ENCODE peak calls at places on chromosomes 3 and 15, in four cellular contexts. W, F, D and Z are unnamed samples.

GRCh38 chr3:143644370-143645089 is 203.7 kb downstream of the SLC9A9 start:
- DNase-seq in W (no peak), D (peak; percentile 46), F (no peak), Z (peak; percentile 31)

GRCh38 chr3:73580343-73580742 is 44.4 kb downstream of the PDZRN3 start:
- DNase-seq in W (no peak), F (no peak), D (no peak), Z (peak; percentile 28)

GRCh38 chr15:51869074-51869425 is 39.6 kb downstream of the TMOD3 start:
- DNase-seq in W (no peak), D (peak; percentile 70), F (no peak), Z (no peak)

GRCh38 chr3:171108066-171108465 is 81.5 kb upstream of the SLC2A2 start:
- DNase-seq in F (no peak), D (no peak), W (no peak), Z (no peak)

GRCh38 chr15:60993948-60994347 is 235.2 kb downstream of the RORA start:
- DNase-seq in W (no peak), D (no peak), F (no peak), Z (no peak)

GRCh38 chr15:99749386-99749785 is 16.1 kb upstream of the LYSMD4 start:
- DNase-seq in W (peak; percentile 56), D (no peak), F (no peak), Z (no peak)

GRCh38 chr15:78224024-78224413 is 10.3 kb downstream of the ACSBG1 start:
- DNase-seq in D (no peak), F (no peak), W (no peak), Z (no peak)

GRCh38 chr15:41897327-41897726 is 3.5 kb upstream of the SPTBN5 start:
- DNase-seq in F (no peak), D (no peak), W (no peak), Z (no peak)

GRCh38 chr3:9732753-9733115 is 1.2 kb downstream of the BRPF1 start:
- DNase-seq in F (no peak), W (no peak), D (no peak), Z (no peak)

GRCh38 chr3:16464499-16465150 is 48.9 kb downstream of the RFTN1 start:
- DNase-seq in D (no peak), F (no peak), W (no peak), Z (no peak)

GRCh38 chr3:72665701-72666443 is 182.4 kb downstream of the SHQ1 start:
- DNase-seq in F (no peak), D (peak; percentile 47), W (no peak), Z (no peak)

GRCh38 chr3:49500408-49501257 is 30.6 kb downstream of the DAG1 start:
- DNase-seq in F (no peak), D (peak; percentile 67), W (peak; percentile 89), Z (peak; percentile 90)

GRCh38 chr3:193790086-193790990 is 197.3 kb downstream of the OPA1 start:
- DNase-seq in W (no peak), D (no peak), F (no peak), Z (no peak)

DNA sequence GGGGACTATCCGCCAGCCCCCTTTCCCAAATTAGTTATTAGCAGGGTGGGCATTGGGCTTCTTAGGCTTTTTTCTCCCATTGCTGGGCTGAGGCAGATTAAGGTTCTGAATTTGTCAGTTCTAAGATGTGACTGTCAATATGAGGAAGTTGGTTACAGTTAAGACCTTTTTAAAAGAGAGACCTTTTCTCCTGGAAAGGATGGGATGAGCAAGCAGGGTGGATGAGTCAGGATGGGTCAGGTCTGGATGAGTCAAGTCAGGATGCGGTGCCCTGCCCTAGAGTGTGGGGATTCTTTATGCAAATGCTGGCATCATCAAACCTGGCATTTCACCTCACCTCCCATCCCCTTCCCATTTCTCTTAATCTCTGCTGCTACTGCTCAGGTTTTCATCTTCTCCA is 1.9 kb downstream of the AEN start:
- DNase-seq in F (no peak), W (peak; percentile 64), D (peak; percentile 96), Z (no peak)
- TF ChIP-seq POLR2A in F (no peak), W (no peak), D (no peak), Z (no peak)

GRCh38 chr3:98722389-98722788 is 40.8 kb upstream of the ST3GAL6 start:
- DNase-seq in F (no peak), D (no peak), W (no peak), Z (no peak)
- H3K4me3 ChIP-seq in F (no peak overlapping the region), D (no peak overlapping the region), W (no peak overlapping the region), Z (no peak overlapping the region)

DNA sequence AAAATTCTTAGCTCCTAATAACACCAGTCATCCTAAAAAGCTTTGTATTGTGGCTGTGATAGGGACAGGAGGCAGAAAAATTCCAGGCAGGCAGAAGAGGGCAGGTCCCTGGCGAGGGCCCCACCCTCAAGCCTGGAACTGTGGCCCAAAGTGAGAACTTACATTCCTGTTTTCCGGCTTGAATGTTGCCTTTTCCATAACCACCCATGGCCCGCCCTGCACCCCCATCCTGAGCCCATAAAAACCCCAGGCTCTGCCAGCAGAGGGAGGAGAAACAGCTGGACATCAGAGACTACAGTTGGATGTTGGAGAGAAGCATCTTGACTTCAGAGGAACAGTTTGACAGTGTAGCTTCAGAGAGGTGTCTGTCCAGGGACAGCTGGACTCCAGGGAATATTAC is 37.3 kb downstream of the SLCO2A1 start:
- DNase-seq in D (no peak), F (no peak), W (peak; percentile 59), Z (no peak)
- TF ChIP-seq CTCF in D (no peak), F (no peak), W (no peak), Z (no peak)

DNA sequence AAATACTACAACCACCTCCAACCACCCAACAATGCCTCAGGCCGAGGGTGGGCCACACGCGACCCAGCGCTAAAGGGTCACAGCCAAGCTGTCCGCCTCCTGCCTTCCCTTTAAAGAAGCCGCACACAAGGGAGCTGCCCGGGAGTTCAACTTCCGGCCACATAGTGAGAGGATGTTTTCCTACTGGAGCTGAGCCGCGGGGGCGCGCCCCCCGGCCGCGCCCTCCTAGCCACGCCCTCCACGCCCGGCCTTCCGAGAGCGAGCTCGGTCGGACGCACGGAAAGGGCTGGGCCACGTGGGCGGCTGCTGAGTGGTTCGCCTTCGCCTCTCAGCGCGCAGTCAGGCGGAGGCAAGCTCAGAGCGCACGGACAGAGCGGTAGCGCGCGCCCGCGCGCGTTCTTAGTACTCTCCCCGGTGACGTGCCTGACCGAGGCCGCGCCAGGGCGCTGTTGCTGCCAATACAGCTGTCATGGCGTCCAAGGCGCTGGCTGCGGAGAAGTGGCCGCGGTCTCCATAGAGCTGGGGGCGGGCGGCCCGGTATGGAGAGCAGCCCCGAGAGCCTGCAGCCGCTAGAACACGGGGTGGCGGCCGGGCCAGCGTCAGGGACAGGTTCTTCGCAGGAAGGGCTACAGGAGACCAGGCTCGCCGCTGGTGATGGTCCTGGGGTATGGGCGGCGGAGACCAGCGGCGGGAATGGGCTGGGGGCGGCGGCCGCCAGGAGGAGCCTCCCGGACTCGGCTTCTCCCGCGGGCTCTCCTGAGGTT is at the start of gene MINDY2:
- DNase-seq in D (peak; percentile 97), F (peak; percentile 88), W (peak; percentile 99), Z (peak; percentile 97)
- TF ChIP-seq POLR2A in D (peak; percentile 81), F (peak; percentile 97), W (peak; percentile 59), Z (no peak)

GRCh38 chr3:13124631-13125030 is 51.4 kb upstream of the IQSEC1 start:
- DNase-seq in D (no peak), W (peak; percentile 19), F (no peak), Z (no peak)
- H3K4me3 ChIP-seq in D (no peak overlapping the region), W (no peak overlapping the region), F (no peak overlapping the region), Z (no peak overlapping the region)

GRCh38 chr3:17771177-17772048 is 29.0 kb upstream of the TBC1D5 start:
- DNase-seq in W (no peak), F (no peak), D (no peak), Z (no peak)
- TF ChIP-seq CTCF in W (no peak), F (no peak), D (no peak), Z (no peak)

GRCh38 chr15:69454953-69455352 is 2.3 kb downstream of the RPLP1 start:
- DNase-seq in F (no peak), D (no peak), W (no peak), Z (no peak)

GRCh38 chr15:69459063-69459462 is 6.4 kb downstream of the RPLP1 start:
- DNase-seq in D (no peak), F (no peak), W (no peak), Z (no peak)

GRCh38 chr15:69457304-69458280 is 5.0 kb downstream of the RPLP1 start:
- DNase-seq in W (no peak), F (no peak), D (no peak), Z (no peak)

GRCh38 chr15:69452702-69453513 is at the start of gene RPLP1:
- DNase-seq in D (peak; percentile 94), F (peak; percentile 78), W (peak; percentile 99), Z (peak; percentile 99)

GRCh38 chr15:69456208-69457166 is 3.9 kb downstream of the RPLP1 start:
- DNase-seq in W (no peak), F (no peak), D (no peak), Z (no peak)
- TF ChIP-seq POLR2A in W (no peak), F (no peak), D (no peak), Z (no peak)

GRCh38 chr3:47778746-47779145 is 2.9 kb downstream of the SMARCC1 start:
- DNase-seq in D (no peak), F (no peak), W (peak; percentile 24), Z (no peak)
- H3K4me3 ChIP-seq in D (no peak overlapping the region), F (no peak overlapping the region), W (no peak overlapping the region), Z (no peak overlapping the region)

DNA sequence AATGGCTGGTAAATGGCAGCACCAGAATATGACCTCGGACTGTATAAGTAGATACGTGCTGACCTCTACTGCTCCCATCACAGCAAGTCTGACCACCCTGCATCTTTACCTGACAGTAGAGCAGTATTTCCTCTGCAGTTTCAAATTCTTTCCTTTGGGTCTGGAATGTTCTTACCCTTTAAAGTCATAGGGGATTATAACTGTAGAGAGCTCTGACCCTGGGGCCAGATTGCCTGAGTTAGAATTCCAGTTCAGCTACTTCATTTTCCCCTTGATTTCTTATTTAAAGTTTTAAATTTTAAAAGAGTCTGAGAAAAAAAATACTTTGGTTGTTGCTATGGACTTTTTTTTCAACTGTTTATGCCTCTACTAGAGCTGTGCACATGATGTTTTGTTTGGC is 237.7 kb downstream of the NR1D2 start:
- DNase-seq in F (no peak), W (no peak), D (no peak), Z (no peak)
- TF ChIP-seq CTCF in F (no peak), W (no peak), D (no peak), Z (no peak)